ENCODE peak calls at places on chromosomes 16 and 17, in nine cellular contexts. H, E, Y, L, D, W, X, O and R are unnamed samples.

GRCh38 chr16:23072084-23072599 is 77.1 kb downstream of the USP31 start:
- DNase-seq in L (no peak), X (peak), Y (peak), O (no peak), D (no peak), H (peak), W (no peak), E (no peak), R (no peak)

GRCh38 chr16:11586856-11587642 is at the start of gene LITAF:
- DNase-seq in L (peak), D (peak), H (no peak), X (peak), W (peak), E (peak), Y (peak), O (peak), R (no peak)

GRCh38 chr17:67602974-67603373 is 114.8 kb upstream of the NOL11 start:
- DNase-seq in W (no peak), E (peak), X (no peak), D (peak), H (no peak), O (no peak), Y (peak), L (peak), R (no peak)

GRCh38 chr17:51366866-51367265 is 106.5 kb downstream of the UTP18 start:
- DNase-seq in O (no peak), X (no peak), H (no peak), D (no peak), W (no peak), Y (no peak), E (no peak), L (no peak), R (no peak)

GRCh38 chr16:3681206-3681605 is 26.7 kb downstream of the DNASE1 start:
- DNase-seq in Y (peak), W (no peak), X (no peak), O (no peak), E (peak), D (no peak), L (no peak), H (no peak), R (no peak)

GRCh38 chr17:20157078-20157360 is 147.9 kb downstream of the SPECC1 start:
- DNase-seq in Y (no peak), D (no peak), E (no peak), L (no peak), O (no peak), W (no peak), H (no peak), X (no peak), R (no peak)

GRCh38 chr16:265711-266110 is 10.0 kb downstream of the RGS11 start:
- DNase-seq in X (no peak), O (no peak), H (no peak), L (no peak), Y (no peak), D (no peak), W (no peak), E (peak), R (no peak)

GRCh38 chr17:64508683-64509082 is 1.9 kb downstream of the CEP95 start:
- DNase-seq in D (no peak), L (no peak), W (no peak), O (no peak), H (no peak), E (no peak), Y (no peak), X (no peak), R (no peak)

GRCh38 chr17:53736516-53737274 is 86.0 kb upstream of the KIF2B start:
- DNase-seq in L (no peak), X (no peak), Y (no peak), H (no peak), E (no peak), D (no peak), W (no peak), O (no peak), R (no peak)

GRCh38 chr16:12685806-12686205 is 117.9 kb downstream of the CPPED1 start:
- DNase-seq in L (no peak), H (no peak), D (no peak), X (no peak), E (no peak), W (no peak), Y (no peak), O (no peak), R (no peak)

GRCh38 chr16:23081675-23082119 is 67.6 kb downstream of the USP31 start:
- DNase-seq in W (no peak), L (no peak), E (no peak), O (no peak), H (no peak), X (no peak), Y (peak), D (no peak), R (no peak)

GRCh38 chr17:15405016-15405415 is 62.4 kb downstream of the CDRT4 start:
- DNase-seq in W (no peak), E (no peak), Y (no peak), H (no peak), L (no peak), D (no peak), O (no peak), X (no peak), R (no peak)

GRCh38 chr17:48644910-48645557 is 18.9 kb upstream of the HOXB9 start:
- DNase-seq in X (no peak), L (no peak), Y (no peak), W (no peak), D (no peak), E (no peak), O (no peak), H (no peak), R (no peak)

GRCh38 chr16:73196670-73197069 is 148.7 kb upstream of the ZFHX3 start:
- DNase-seq in E (peak), O (peak), H (no peak), W (peak), D (peak), Y (peak), L (no peak), X (peak), R (no peak)

GRCh38 chr16:70688266-70688742 is 2.5 kb upstream of the MTSS2 start:
- DNase-seq in L (no peak), D (no peak), X (no peak), Y (peak), H (no peak), E (no peak), W (no peak), O (no peak), R (no peak)

GRCh38 chr16:81618661-81619060 is 160.4 kb upstream of the PLCG2 start:
- DNase-seq in W (no peak), H (peak), Y (no peak), E (no peak), O (no peak), D (no peak), X (no peak), L (no peak), R (no peak)

GRCh38 chr17:28227278-28228108 is 91.5 kb upstream of the TMEM97 start:
- DNase-seq in H (peak), D (no peak), Y (peak), W (peak), L (no peak), E (peak), X (peak), O (peak), R (no peak)

GRCh38 chr17:17435323-17435722 is 41.5 kb upstream of the MED9 start:
- DNase-seq in W (no peak), O (no peak), Y (peak), E (no peak), L (no peak), D (no peak), H (no peak), X (no peak), R (no peak)

GRCh38 chr17:35214192-35214591 is 20.0 kb upstream of the SLC35G3 start:
- DNase-seq in W (no peak), Y (no peak), E (no peak), X (no peak), H (no peak), O (no peak), D (no peak), L (peak), R (no peak)

GRCh38 chr17:28950752-28951427 is 428 bp downstream of the PHF12 start:
- DNase-seq in E (no peak), O (no peak), Y (no peak), L (no peak), X (no peak), W (no peak), H (no peak), D (no peak), R (no peak)

GRCh38 chr17:29126268-29126923 is 53.8 kb downstream of the MYO18A start:
- DNase-seq in L (no peak), E (no peak), H (no peak), W (no peak), Y (no peak), O (no peak), X (no peak), D (no peak), R (no peak)

GRCh38 chr17:68640601-68641000 is 39.4 kb upstream of the FAM20A start:
- DNase-seq in W (no peak), E (no peak), O (no peak), X (no peak), Y (peak), H (no peak), D (no peak), L (no peak), R (no peak)

GRCh38 chr17:82709024-82709675 is 7.4 kb upstream of the FN3KRP start:
- DNase-seq in H (no peak), Y (no peak), W (no peak), D (no peak), X (no peak), L (no peak), E (no peak), O (peak), R (no peak)

GRCh38 chr16:79067600-79067999 is 532.9 kb downstream of the MAF start:
- DNase-seq in H (no peak), W (no peak), X (no peak), D (no peak), Y (no peak), E (no peak), L (no peak), O (no peak), R (no peak)

GRCh38 chr17:77709594-77709993 is 248.9 kb upstream of the TNRC6C start:
- DNase-seq in Y (no peak), X (peak), D (no peak), E (no peak), H (no peak), W (no peak), O (no peak), L (no peak), R (no peak)

GRCh38 chr17:79930077-79930785 is 91.0 kb upstream of the CBX4 start:
- DNase-seq in D (no peak), O (no peak), E (no peak), L (no peak), X (no peak), W (no peak), Y (peak), H (no peak), R (no peak)